ENCODE peak calls at places on chromosomes 5 and 9, in six cellular contexts. Y is CD8-positive, alpha-beta T cell; U is astrocyte; I is PC-3; L is colonic mucosa; X is left ventricle myocardium inferior. S is an unnamed sample.

GRCh38 chr5:61052870-61053269 is 107.9 kb downstream of the NDUFAF2 start:
- DNase-seq in L (no peak), X (no peak), I (peak), Y (no peak), U (peak), S (no peak)

GRCh38 chr5:76074487-76074886 is 8.7 kb upstream of the SV2C start:
- DNase-seq in I (peak), X (no peak), U (no peak), L (peak), Y (no peak), S (no peak)

GRCh38 chr9:110069326-110070248 is 138.4 kb downstream of the C9orf152 start:
- DNase-seq in L (no peak), I (peak), Y (no peak), U (peak), X (no peak), S (peak)

GRCh38 chr9:752201-752600 is 89.3 kb upstream of the DMRT1 start:
- DNase-seq in L (no peak), X (no peak), U (peak), I (peak), Y (no peak), S (no peak)

GRCh38 chr5:5340206-5340729 is 82.2 kb upstream of the ICE1 start:
- DNase-seq in I (peak), Y (no peak), U (peak), L (peak), X (peak), S (peak)

GRCh38 chr9:75797181-75797580 is 93.3 kb upstream of the PCSK5 start:
- DNase-seq in L (no peak), I (no peak), X (no peak), Y (no peak), U (no peak), S (no peak)

GRCh38 chr5:132253452-132254320 is 3.8 kb upstream of the PDLIM4 start:
- DNase-seq in X (no peak), Y (no peak), L (no peak), U (no peak), I (no peak), S (no peak)

GRCh38 chr5:72290356-72291133 is 29.5 kb downstream of the MRPS27 start:
- DNase-seq in L (no peak), X (no peak), Y (no peak), I (no peak), U (no peak), S (no peak)

GRCh38 chr9:133944746-133945135 is 47.4 kb downstream of the VAV2 start:
- DNase-seq in Y (no peak), L (no peak), X (peak), U (peak), I (peak), S (peak)

GRCh38 chr5:2556375-2556966 is 195.0 kb downstream of the IRX2 start:
- DNase-seq in X (no peak), Y (no peak), L (no peak), I (no peak), U (no peak), S (no peak)

GRCh38 chr9:109794361-109795012 is 14.5 kb downstream of the PALM2AKAP2 start:
- DNase-seq in U (no peak), X (no peak), I (no peak), L (no peak), Y (no peak), S (no peak)

GRCh38 chr9:32698706-32699277 is 63.3 kb upstream of the TAF1L start:
- DNase-seq in L (no peak), Y (no peak), U (peak), I (peak), X (no peak), S (no peak)

GRCh38 chr5:126519637-126520592 is 75.1 kb downstream of the ALDH7A1 start:
- DNase-seq in Y (no peak), U (no peak), L (peak), X (peak), I (no peak), S (no peak)

GRCh38 chr5:65050826-65051498 is 282.2 kb downstream of the CWC27 start:
- DNase-seq in Y (no peak), X (no peak), I (no peak), U (no peak), L (no peak), S (no peak)

GRCh38 chr9:135905380-135906282 is 1.7 kb downstream of the CAMSAP1 start:
- DNase-seq in U (no peak), L (no peak), X (no peak), I (peak), Y (no peak), S (no peak)

GRCh38 chr5:135738564-135738875 is 95.9 kb upstream of the SLC25A48 start:
- DNase-seq in X (no peak), Y (no peak), L (peak), I (no peak), U (no peak), S (no peak)

GRCh38 chr9:114047717-114048116 is 30.4 kb downstream of the AMBP start:
- DNase-seq in X (no peak), Y (no peak), I (peak), U (no peak), L (peak), S (no peak)

GRCh38 chr5:158758666-158759065 is 341.1 kb downstream of the EBF1 start:
- DNase-seq in Y (no peak), L (no peak), X (no peak), I (peak), U (peak), S (no peak)

GRCh38 chr5:125775896-125776295 is 647.3 kb upstream of the GRAMD2B start:
- DNase-seq in I (no peak), U (no peak), L (no peak), X (no peak), Y (no peak), S (no peak)

GRCh38 chr9:27385606-27386005 is 88.7 kb upstream of the EQTN start:
- DNase-seq in Y (no peak), U (no peak), I (no peak), L (no peak), X (no peak), S (no peak)

GRCh38 chr9:95009459-95009858 is 283.0 kb downstream of the AOPEP start:
- DNase-seq in L (no peak), I (no peak), U (peak), X (no peak), Y (no peak), S (no peak)

GRCh38 chr9:65458992-65459391 is 174.0 kb upstream of the FOXD4L5 start:
- DNase-seq in U (no peak), I (no peak), L (no peak), Y (no peak), X (no peak), S (no peak)

DNA sequence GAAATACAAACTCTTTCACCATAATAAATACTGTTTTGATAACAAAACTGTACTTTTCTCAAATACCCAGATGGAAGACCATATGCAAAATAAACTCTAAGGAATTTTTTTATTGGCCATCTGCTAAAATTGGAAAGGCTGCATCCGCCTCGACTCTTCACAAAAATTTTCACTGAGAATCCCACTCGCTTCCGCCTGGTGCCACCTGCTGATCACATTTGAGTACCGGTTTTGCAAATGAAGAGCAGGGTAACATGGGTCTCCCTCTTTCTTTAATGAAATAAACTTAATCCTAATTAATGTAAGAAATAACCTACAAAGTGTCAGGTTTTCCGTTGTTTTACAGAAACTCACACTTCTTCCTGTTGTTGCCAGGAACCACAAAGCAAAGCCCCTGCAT is 76.3 kb downstream of the TTLL11 start:
- DNase-seq in Y (no peak), L (no peak), X (no peak), I (no peak), U (no peak), S (no peak)
- TF ChIP-seq CTCF in Y (no peak), L (no peak), X (peak), I (peak), U (no peak), S (peak)

GRCh38 chr9:85157763-85158162 is 488.2 kb downstream of the NTRK2 start:
- DNase-seq in Y (no peak), U (no peak), L (no peak), X (no peak), I (no peak), S (no peak)
- H3K27ac ChIP-seq in Y (no peak), U (no peak), L (no peak), X (no peak), I (no peak), S (no peak)

GRCh38 chr5:137019229-137019628 is 479.9 kb downstream of the SPOCK1 start:
- DNase-seq in U (no peak), I (no peak), L (no peak), Y (no peak), X (no peak), S (no peak)

GRCh38 chr5:137014731-137015130 is 484.4 kb downstream of the SPOCK1 start:
- DNase-seq in I (no peak), Y (no peak), U (peak), L (no peak), X (no peak), S (no peak)

GRCh38 chr5:137022043-137022442 is 477.1 kb downstream of the SPOCK1 start:
- DNase-seq in I (no peak), U (peak), X (peak), L (no peak), Y (no peak), S (no peak)

GRCh38 chr5:137015540-137016116 is 483.5 kb downstream of the SPOCK1 start:
- DNase-seq in I (no peak), L (no peak), U (no peak), X (no peak), Y (no peak), S (no peak)

GRCh38 chr5:137016783-137017324 is 482.3 kb downstream of the SPOCK1 start:
- DNase-seq in I (no peak), Y (no peak), X (no peak), U (no peak), L (no peak), S (no peak)
- TF ChIP-seq CTCF in I (no peak), Y (no peak), X (no peak), U (no peak), L (no peak), S (no peak)

GRCh38 chr9:126721531-126722098 is 83.2 kb upstream of the ZBTB43 start:
- DNase-seq in I (no peak), X (no peak), L (no peak), Y (peak), U (no peak), S (peak)

GRCh38 chr9:126719677-126720435 is 85.0 kb upstream of the ZBTB43 start:
- DNase-seq in I (peak), U (peak), L (peak), X (peak), Y (peak), S (peak)

GRCh38 chr9:126722252-126722921 is 82.5 kb upstream of the ZBTB43 start:
- DNase-seq in Y (peak), U (peak), X (peak), I (peak), L (peak), S (peak)

GRCh38 chr9:126722922-126723806 is 81.7 kb upstream of the ZBTB43 start:
- DNase-seq in Y (peak), U (no peak), I (no peak), X (peak), L (peak), S (peak)

DNA sequence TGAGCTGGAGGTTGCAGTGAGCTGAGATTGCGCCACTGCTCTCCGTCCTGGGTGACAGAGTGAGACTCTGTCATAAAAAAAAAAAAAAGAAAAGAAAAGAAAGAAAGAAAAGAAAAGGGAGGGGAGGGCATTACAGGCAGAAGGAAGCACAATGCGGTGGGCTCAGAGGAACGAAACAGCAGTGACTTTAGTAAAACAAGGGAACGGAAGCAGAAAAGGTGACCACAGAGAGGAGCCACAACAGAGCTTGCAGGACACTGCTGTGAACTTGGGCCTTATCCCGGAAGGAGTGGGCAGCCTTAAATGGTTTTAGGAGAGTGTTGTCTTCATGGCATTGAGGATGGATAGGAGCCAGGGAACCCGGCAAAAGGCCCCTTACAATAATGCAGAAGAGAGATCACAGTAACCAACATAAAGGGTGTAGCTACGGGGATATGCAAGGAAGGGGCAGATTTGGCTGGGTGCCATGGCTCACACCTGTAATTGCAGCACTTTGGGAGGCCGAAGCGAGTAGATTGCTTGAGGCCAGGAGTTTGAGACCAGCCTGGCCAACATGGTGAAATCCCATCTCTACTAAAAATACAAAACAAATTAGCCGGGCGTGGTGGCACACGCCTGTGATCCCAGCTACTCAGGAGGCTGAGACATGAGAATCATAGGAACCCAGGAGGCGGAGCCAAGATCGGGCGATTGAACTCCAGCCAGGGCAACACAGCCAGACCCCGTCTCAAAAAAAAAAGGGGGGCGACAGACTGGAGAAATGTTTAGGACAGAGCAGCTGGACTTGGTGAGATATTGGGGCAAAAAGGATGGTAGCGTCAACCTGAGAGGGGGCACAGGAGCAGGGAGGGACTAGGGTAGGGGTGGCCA is 83.9 kb upstream of the ZBTB43 start:
- DNase-seq in X (no peak), L (no peak), Y (no peak), I (no peak), U (no peak), S (no peak)
- H3K27ac ChIP-seq in X (no peak), L (no peak), Y (peak), I (no peak), U (no peak), S (peak)

GRCh38 chr5:151082274-151082902 is 1.6 kb upstream of the TNIP1 start:
- DNase-seq in U (no peak), I (peak), L (peak), Y (no peak), X (no peak), S (no peak)
- TF ChIP-seq CTCF in U (peak), I (peak), L (no peak), Y (no peak), X (peak), S (no peak)

DNA sequence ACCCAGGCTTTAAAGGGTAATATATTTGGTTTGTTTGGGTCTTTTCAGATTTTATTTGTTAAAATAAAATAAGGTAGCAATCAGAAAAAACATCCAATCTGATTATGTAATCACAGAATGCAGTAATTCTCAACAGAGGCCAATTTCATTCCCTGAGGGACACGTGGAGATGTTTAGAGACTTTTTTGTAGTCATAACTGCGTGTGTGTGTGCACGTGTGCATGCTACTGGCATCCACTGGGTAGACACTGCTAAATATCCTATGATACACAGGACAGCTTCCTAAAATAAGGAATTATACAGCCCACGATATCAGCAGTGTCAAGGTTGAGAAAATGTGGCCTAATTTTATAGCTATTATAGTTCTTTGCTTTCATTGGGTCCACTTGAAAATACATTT is 180.8 kb upstream of the KLF9 start:
- DNase-seq in Y (no peak), I (no peak), X (no peak), U (no peak), L (no peak), S (no peak)
- H3K27ac ChIP-seq in Y (no peak), I (no peak), X (peak), U (no peak), L (no peak), S (peak)

GRCh38 chr9:129320575-129321311 is 142.7 kb upstream of the IER5L start:
- DNase-seq in Y (peak), X (peak), U (peak), I (peak), L (no peak), S (peak)
- TF ChIP-seq CTCF in Y (peak), X (peak), U (no peak), I (peak), L (no peak), S (no peak)

GRCh38 chr5:167916706-167917105 is 374.7 kb upstream of the WWC1 start:
- DNase-seq in I (no peak), U (peak), L (no peak), Y (no peak), X (peak), S (no peak)

GRCh38 chr5:167918492-167919267 is 372.8 kb upstream of the WWC1 start:
- DNase-seq in U (no peak), L (no peak), I (no peak), X (no peak), Y (no peak), S (no peak)

GRCh38 chr5:167908596-167908995 is 382.8 kb upstream of the WWC1 start:
- DNase-seq in X (no peak), Y (no peak), L (no peak), U (no peak), I (no peak), S (no peak)

GRCh38 chr5:167916261-167916660 is 375.2 kb upstream of the WWC1 start:
- DNase-seq in I (no peak), L (no peak), X (no peak), U (peak), Y (no peak), S (no peak)

DNA sequence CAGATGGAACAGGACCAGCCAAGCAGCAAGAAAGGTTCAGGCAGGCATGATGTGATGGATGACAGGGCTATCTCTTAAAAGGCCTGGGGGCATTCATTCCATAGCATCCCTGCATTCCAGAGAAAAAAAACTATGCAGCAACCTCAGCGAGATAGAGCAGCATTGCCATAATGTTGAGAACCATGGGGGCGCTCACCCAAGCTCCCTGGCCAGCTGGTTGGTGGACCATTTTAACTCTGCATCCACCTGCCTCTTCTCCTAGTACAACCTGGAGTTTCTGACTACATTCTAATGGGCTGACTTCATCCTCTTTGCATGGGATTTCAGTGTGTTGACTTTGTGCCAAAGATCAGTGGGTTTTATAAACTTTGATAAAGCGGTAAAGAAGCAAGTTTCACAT is 378.5 kb upstream of the WWC1 start:
- DNase-seq in X (no peak), L (no peak), U (peak), Y (no peak), I (no peak), S (no peak)
- H3K27ac ChIP-seq in X (no peak), L (no peak), U (no peak), Y (no peak), I (no peak), S (no peak)